ENCODE peak calls at places on chromosomes 11 and 22, in five cellular contexts. N is HepG2, E is K562, P is GM12878, R is A549. V is an unnamed sample.

GRCh38 chr22:38455530-38456271 is 702 bp upstream of the KCNJ4 start:
- DNase-seq in N (no peak), E (peak), P (no peak), R (no peak), V (peak)

GRCh38 chr22:42996646-42997365 is 18.1 kb downstream of the PACSIN2 start:
- DNase-seq in N (no peak), E (no peak), P (no peak), R (no peak), V (no peak)

GRCh38 chr11:117191680-117192400 is 7.3 kb upstream of the TAGLN start:
- DNase-seq in N (no peak), E (no peak), P (no peak), R (no peak), V (no peak)

GRCh38 chr22:40507491-40507890 is 129.0 kb downstream of the MRTFA start:
- DNase-seq in N (no peak), E (no peak), P (no peak), R (no peak), V (no peak)

GRCh38 chr11:68997124-68997994 is 15.7 kb downstream of the MRGPRF start:
- DNase-seq in N (no peak), E (no peak), P (no peak), R (no peak), V (peak)

GRCh38 chr11:124758355-124759267 is 3.5 kb downstream of the ESAM start:
- DNase-seq in N (peak), E (peak), P (no peak), R (peak), V (peak)

GRCh38 chr22:20021196-20022181 is 579 bp downstream of the TANGO2 start:
- DNase-seq in N (peak), E (peak), P (no peak), R (no peak), V (no peak)

GRCh38 chr11:70364745-70365535 is 33.4 kb upstream of the CTTN start:
- DNase-seq in N (no peak), E (no peak), P (peak), R (no peak), V (no peak)

GRCh38 chr22:46579751-46580449 is 40.3 kb upstream of the GRAMD4 start:
- DNase-seq in N (no peak), E (no peak), P (no peak), R (no peak), V (no peak)

GRCh38 chr11:130449996-130450419 is 1.6 kb downstream of the ADAMTS15 start:
- DNase-seq in N (no peak), E (peak), P (no peak), R (no peak), V (peak)

GRCh38 chr11:116173506-116173905 is 599.3 kb downstream of the BUD13 start:
- DNase-seq in N (no peak), E (no peak), P (no peak), R (no peak), V (no peak)

GRCh38 chr11:120061761-120062560 is 76.0 kb downstream of the TRIM29 start:
- DNase-seq in N (no peak), E (no peak), P (no peak), R (no peak), V (peak)

GRCh38 chr11:105298630-105299029 is 159.1 kb upstream of the CARD18 start:
- DNase-seq in N (no peak), E (no peak), P (no peak), R (no peak), V (no peak)

GRCh38 chr11:105298174-105298573 is 158.6 kb upstream of the CARD18 start:
- DNase-seq in N (no peak), E (no peak), P (no peak), R (no peak), V (no peak)

GRCh38 chr11:105296386-105296785 is 156.8 kb upstream of the CARD18 start:
- DNase-seq in N (no peak), E (no peak), P (no peak), R (no peak), V (no peak)

GRCh38 chr11:105296806-105297205 is 157.2 kb upstream of the CARD18 start:
- DNase-seq in N (no peak), E (no peak), P (no peak), R (no peak), V (no peak)

GRCh38 chr11:105297463-105297862 is 157.9 kb upstream of the CARD18 start:
- DNase-seq in N (no peak), E (no peak), P (no peak), R (no peak), V (no peak)
- TF ChIP-seq ESRRA in N (no peak), E (no peak), P (no peak), R (no peak), V (no peak)

DNA sequence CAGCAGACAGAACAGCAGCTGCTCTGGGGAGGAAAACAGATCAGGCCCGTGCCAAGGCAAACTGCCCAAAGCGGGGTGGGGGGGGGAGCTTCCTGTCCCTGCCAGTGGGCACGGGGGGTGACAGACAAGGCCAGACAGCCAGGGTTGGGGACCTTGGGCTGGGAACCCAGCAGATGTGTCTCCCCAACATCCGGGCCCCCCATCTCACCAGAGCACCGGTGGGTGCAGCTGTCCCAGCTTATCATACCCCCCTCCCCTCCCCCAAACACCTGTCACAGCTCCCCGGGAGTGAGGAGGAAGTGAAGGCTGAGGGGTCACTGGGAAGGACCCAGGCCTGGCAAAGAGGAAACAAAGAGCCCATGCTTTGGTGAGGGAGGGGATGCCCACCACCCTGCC is 1.3 kb downstream of the PPP1R14B start:
- DNase-seq in N (no peak), E (no peak), P (no peak), R (no peak), V (no peak)
- TF ChIP-seq ESRRA in N (no peak), E (no peak), P (no peak), R (no peak), V (peak)

DNA sequence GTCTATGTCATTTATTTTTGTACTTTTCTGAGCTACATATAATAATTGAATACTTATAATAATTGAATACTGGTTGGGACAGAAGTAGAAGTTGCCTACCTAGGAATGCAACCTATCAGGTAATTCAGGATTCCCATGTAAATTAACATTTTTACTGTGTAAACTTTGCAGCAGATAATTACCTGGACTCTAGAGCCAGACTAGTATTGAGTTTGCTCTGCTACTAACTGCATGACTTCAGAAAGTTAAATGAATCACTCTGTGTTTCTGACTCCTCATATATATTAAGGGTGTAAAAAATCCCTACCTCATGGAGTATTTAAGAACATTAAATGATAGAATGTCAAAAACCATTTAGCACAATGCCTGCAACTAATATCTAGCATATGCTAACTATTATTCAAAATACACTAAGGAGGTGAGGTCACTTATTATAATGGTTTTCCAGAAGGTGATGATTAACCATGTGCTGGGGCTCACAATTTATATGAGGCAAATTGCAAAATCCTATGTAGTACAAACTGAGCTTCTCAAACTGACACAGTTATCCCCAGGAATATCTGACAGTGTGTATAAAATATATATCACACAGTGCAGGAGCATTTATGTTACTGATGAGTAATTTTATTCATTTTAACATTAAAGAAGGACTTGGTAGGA is 138.1 kb upstream of the ANO3 start:
- DNase-seq in N (no peak), E (no peak), P (no peak), R (no peak), V (no peak)
- TF ChIP-seq ESRRA in N (no peak), E (no peak), P (no peak), R (no peak), V (no peak)

DNA sequence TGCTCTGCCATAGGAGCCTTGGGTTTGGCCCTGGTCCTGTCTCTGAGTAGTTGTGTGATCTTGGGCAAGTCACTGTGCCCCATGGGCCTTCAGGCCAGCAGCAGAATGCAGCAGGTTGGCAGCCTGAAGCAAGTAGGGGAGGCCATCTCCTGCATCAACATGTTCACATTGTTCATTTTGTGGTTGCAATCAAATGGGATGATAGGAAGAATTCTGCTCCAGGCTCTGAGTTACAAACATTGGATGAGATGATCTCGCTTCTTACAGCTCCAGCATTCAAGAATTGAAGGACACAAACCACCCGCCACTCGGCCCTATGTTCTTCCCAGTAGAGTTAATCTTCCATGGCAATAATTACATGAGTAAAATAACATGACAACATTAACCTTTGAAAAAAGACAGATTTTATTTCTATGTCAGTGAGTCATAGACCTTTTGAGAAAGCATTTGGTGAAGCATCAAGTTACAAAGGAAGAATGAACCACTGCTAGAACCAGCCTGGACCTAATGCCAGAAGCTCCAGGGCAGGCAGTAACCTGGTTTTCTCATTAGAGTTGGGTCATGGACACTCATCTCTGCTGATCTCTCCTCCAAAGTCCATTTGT is 308.3 kb upstream of the NCAM1 start:
- DNase-seq in N (no peak), E (no peak), P (no peak), R (no peak), V (no peak)
- TF ChIP-seq ESRRA in N (no peak), E (no peak), P (no peak), R (no peak), V (no peak)

GRCh38 chr11:62806611-62807121 is 1.4 kb upstream of the NXF1 start:
- DNase-seq in N (no peak), E (peak), P (no peak), R (no peak), V (no peak)
- TF ChIP-seq ESRRA in N (no peak), E (no peak), P (no peak), R (no peak), V (no peak)

GRCh38 chr11:93059074-93059957 is 89.9 kb downstream of the MTNR1B start:
- DNase-seq in N (no peak), E (no peak), P (no peak), R (no peak), V (no peak)
- TF ChIP-seq ESRRA in N (no peak), E (no peak), P (no peak), R (no peak), V (no peak)

GRCh38 chr22:24685804-24686203 is 82.8 kb downstream of the GGT1 start:
- DNase-seq in N (no peak), E (no peak), P (no peak), R (no peak), V (peak)
- TF ChIP-seq ESRRA in N (no peak), E (no peak), P (no peak), R (no peak), V (no peak)